ENCODE peak calls at places on chromosomes 12 and 14, in four cellular contexts. A is activated CD4-positive, alpha-beta T cell treated with anti-CD3 and anti-CD28 coated beads for 48 hours; Q is ovary; K is caudate nucleus. N is an unnamed sample.
A peak's percentile ranks its signal among the peaks of the same experiment; 100 is the strongest.

GRCh38 chr12:75087656-75088055 is 122.0 kb downstream of the KCNC2 start:
- DNase-seq in Q (no peak), A (no peak), K (no peak), N (no peak)

GRCh38 chr12:113422030-113422900 is at the start of gene SDSL:
- DNase-seq in K (no peak), A (peak; percentile 59), Q (peak; percentile 64), N (peak; percentile 27)

GRCh38 chr12:81084848-81085350 is 7.0 kb downstream of the ACSS3 start:
- DNase-seq in A (no peak), K (no peak), Q (no peak), N (no peak)

GRCh38 chr14:92596328-92596943 is 82.9 kb downstream of the RIN3 start:
- DNase-seq in Q (no peak), A (no peak), K (no peak), N (no peak)

GRCh38 chr14:92850492-92850891 is 56.4 kb downstream of the GOLGA5 start:
- DNase-seq in A (no peak), K (no peak), Q (no peak), N (no peak)

GRCh38 chr12:65415826-65416225 is 137.3 kb downstream of the MSRB3 start:
- DNase-seq in K (no peak), Q (no peak), A (no peak), N (no peak)

GRCh38 chr12:54258286-54258685 is 21.6 kb downstream of the CBX5 start:
- DNase-seq in K (no peak), A (no peak), Q (no peak), N (no peak)

GRCh38 chr12:31558521-31558920 is 32.4 kb downstream of the DENND5B start:
- DNase-seq in K (no peak), Q (no peak), A (no peak), N (no peak)

GRCh38 chr14:82313889-82314288 is 780.2 kb upstream of the SEL1L start:
- DNase-seq in A (no peak), Q (no peak), K (no peak), N (no peak)

GRCh38 chr14:60245316-60246177 is 3.5 kb upstream of the PPM1A start:
- DNase-seq in Q (no peak), K (no peak), A (peak; percentile 12), N (no peak)

GRCh38 chr12:26557326-26557725 is 275.7 kb downstream of the ITPR2 start:
- DNase-seq in K (no peak), Q (no peak), A (no peak), N (no peak)

GRCh38 chr14:65949711-65950516 is 536.3 kb upstream of the CCDC196 start:
- DNase-seq in Q (no peak), A (peak; percentile 75), K (no peak), N (peak; percentile 24)

N was measured in uterus.